ENCODE peak calls at places on chromosomes 16 and 17, in eight cellular contexts. W is coronary artery, X is heart left ventricle, Q is cardiac muscle cell, T is Panc1, F is OCI-LY7, A is uterus, B is GM12878. N is an unnamed sample.
A peak's percentile ranks its signal among the peaks of the same experiment; 100 is the strongest.

GRCh38 chr17:10737168-10737622 is 7.4 kb upstream of the TMEM220 start:
- DNase-seq in W (no peak), X (peak; percentile 48), Q (peak; percentile 74), T (peak; percentile 42), F (no peak), A (peak; percentile 57), B (no peak), N (peak; percentile 50)

GRCh38 chr17:43611230-43611969 is 50.3 kb downstream of the MEOX1 start:
- DNase-seq in W (no peak), X (no peak), Q (no peak), T (no peak), F (peak; percentile 7), A (no peak), B (no peak), N (no peak)

GRCh38 chr17:17564896-17565295 is 26.6 kb downstream of the PEMT start:
- DNase-seq in W (no peak), X (no peak), Q (no peak), T (no peak), F (no peak), A (no peak), B (no peak), N (no peak)

GRCh38 chr17:10059684-10060211 is 138.7 kb downstream of the GAS7 start:
- DNase-seq in W (no peak), X (peak; percentile 81), Q (peak; percentile 54), T (no peak), F (no peak), A (peak; percentile 65), B (peak; percentile 95), N (no peak)

GRCh38 chr17:1710807-1711553 is 803 bp upstream of the TLCD2 start:
- DNase-seq in W (no peak), X (no peak), Q (peak; percentile 49), T (no peak), F (no peak), A (no peak), B (no peak), N (peak; percentile 39)

GRCh38 chr16:89958068-89958467 is 9.5 kb downstream of the DEF8 start:
- DNase-seq in W (no peak), X (peak; percentile 69), Q (peak; percentile 18), T (no peak), F (peak; percentile 64), A (no peak), B (no peak), N (no peak)

GRCh38 chr16:1810106-1810505 is 16.5 kb downstream of the HAGH start:
- DNase-seq in W (no peak), X (no peak), Q (no peak), T (no peak), F (no peak), A (no peak), B (no peak), N (no peak)

GRCh38 chr16:72996291-72997062 is 51.5 kb downstream of the ZFHX3 start:
- DNase-seq in W (peak; percentile 61), X (no peak), Q (no peak), T (no peak), F (no peak), A (no peak), B (no peak), N (no peak)

GRCh38 chr17:6640536-6641373 is at the start of the genes KIAA0753 and TXNDC17:
- DNase-seq in W (peak; percentile 94), X (peak; percentile 95), Q (peak; percentile 93), T (peak; percentile 88), F (peak; percentile 93), A (peak; percentile 89), B (peak; percentile 84), N (peak; percentile 88)

GRCh38 chr16:24073321-24073720 is 182.8 kb upstream of the CACNG3 start:
- DNase-seq in W (no peak), X (no peak), Q (no peak), T (no peak), F (no peak), A (no peak), B (no peak), N (no peak)

GRCh38 chr16:85164838-85165516 is 52.7 kb upstream of the CIBAR2 start:
- DNase-seq in W (no peak), X (peak; percentile 26), Q (no peak), T (no peak), F (no peak), A (peak; percentile 66), B (no peak), N (no peak)

GRCh38 chr17:17109896-17110295 is 67.6 kb downstream of the MPRIP start:
- DNase-seq in W (no peak), X (no peak), Q (no peak), T (no peak), F (no peak), A (no peak), B (no peak), N (no peak)

GRCh38 chr17:13182854-13183253 is 165.0 kb upstream of the ELAC2 start:
- DNase-seq in W (no peak), X (no peak), Q (no peak), T (no peak), F (no peak), A (no peak), B (no peak), N (no peak)

GRCh38 chr16:3951861-3952332 is 71.4 kb upstream of the CREBBP start:
- DNase-seq in W (no peak), X (no peak), Q (peak; percentile 44), T (no peak), F (no peak), A (no peak), B (no peak), N (no peak)

GRCh38 chr16:8611886-8612595 is 9.5 kb upstream of the METTL22 start:
- DNase-seq in W (no peak), X (no peak), Q (peak; percentile 36), T (no peak), F (no peak), A (no peak), B (no peak), N (no peak)

GRCh38 chr16:80273635-80274538 is 266.9 kb upstream of the DYNLRB2 start:
- DNase-seq in W (no peak), X (no peak), Q (peak; percentile 2), T (no peak), F (no peak), A (no peak), B (no peak), N (no peak)

GRCh38 chr17:78915872-78916632 is 9.1 kb downstream of the TIMP2 start:
- DNase-seq in W (no peak), X (peak; percentile 66), Q (peak; percentile 82), T (no peak), F (no peak), A (no peak), B (no peak), N (peak; percentile 31)

GRCh38 chr17:2181206-2181983 is 122.2 kb downstream of the SMG6 start:
- DNase-seq in W (peak; percentile 92), X (peak; percentile 89), Q (peak; percentile 96), T (no peak), F (no peak), A (peak; percentile 87), B (no peak), N (no peak)

GRCh38 chr17:79943354-79944241 is 92.1 kb downstream of the TBC1D16 start:
- DNase-seq in W (peak; percentile 60), X (peak; percentile 10), Q (no peak), T (no peak), F (no peak), A (peak; percentile 11), B (no peak), N (no peak)

GRCh38 chr17:83075270-83075880 is 4.0 kb upstream of the METRNL start:
- DNase-seq in W (no peak), X (no peak), Q (no peak), T (no peak), F (no peak), A (no peak), B (no peak), N (no peak)

GRCh38 chr17:74599023-74599399 is 6.9 kb upstream of the CD300LD start:
- DNase-seq in W (no peak), X (no peak), Q (peak; percentile 6), T (no peak), F (no peak), A (no peak), B (no peak), N (no peak)

GRCh38 chr16:88558457-88559442 is 11.5 kb upstream of the ZC3H18 start:
- DNase-seq in W (no peak), X (peak; percentile 88), Q (peak; percentile 88), T (no peak), F (peak; percentile 65), A (peak; percentile 59), B (no peak), N (no peak)

GRCh38 chr17:42866631-42867575 is 15.9 kb downstream of the AOC3 start:
- DNase-seq in W (no peak), X (no peak), Q (no peak), T (no peak), F (no peak), A (no peak), B (no peak), N (no peak)

DNA sequence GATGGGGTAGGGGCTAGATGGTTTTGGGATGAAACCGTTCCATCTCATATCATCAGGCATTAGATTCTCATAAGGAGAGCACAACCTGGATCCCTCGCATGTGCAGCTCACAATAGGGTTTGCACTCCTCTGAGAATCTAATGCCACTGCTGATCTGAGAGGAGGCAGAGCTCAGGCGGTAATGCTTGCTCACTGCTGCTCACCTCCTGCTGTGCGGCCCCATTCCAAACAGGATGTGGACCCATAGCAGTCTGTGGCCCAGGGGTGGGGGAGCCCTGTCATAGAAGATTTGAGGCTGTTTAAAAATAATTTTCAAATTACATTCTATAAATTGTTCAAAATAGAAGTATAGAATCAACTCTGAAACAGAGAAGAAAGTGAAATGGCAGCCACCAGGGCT is 50.8 kb downstream of the PHKB start:
- DNase-seq in W (no peak), X (no peak), Q (no peak), T (no peak), F (no peak), A (no peak), B (no peak), N (no peak)
- H3K27ac ChIP-seq in W (no peak overlapping the region), X (no peak overlapping the region), Q (no peak overlapping the region), T (no peak overlapping the region), F (no peak overlapping the region), A (no peak overlapping the region), B (no peak overlapping the region), N (no peak overlapping the region)

DNA sequence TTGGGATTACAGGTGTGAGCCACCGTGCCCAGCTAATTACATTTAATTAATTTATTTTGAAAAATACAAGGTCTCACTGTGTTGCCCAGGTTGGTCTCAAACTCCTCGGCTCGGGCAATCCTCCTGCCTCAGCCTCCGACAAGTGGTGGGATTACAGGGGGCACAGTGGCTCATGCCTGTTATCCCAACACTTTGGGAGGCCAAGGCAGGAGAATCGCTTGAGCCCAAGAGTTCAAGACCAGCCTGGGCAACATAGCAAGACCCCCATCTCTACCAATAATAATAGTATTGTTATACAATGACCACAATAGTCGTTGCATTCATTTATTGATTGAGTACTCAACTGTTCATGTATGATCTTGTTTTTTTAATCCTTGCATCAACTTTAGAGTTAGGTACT is 22.0 kb downstream of the CDH1 start:
- DNase-seq in W (no peak), X (no peak), Q (no peak), T (no peak), F (no peak), A (no peak), B (no peak), N (no peak)
- H3K4me3 ChIP-seq in W (no peak overlapping the region), X (no peak overlapping the region), Q (no peak overlapping the region), T (no peak overlapping the region), F (no peak overlapping the region), A (no peak overlapping the region), B (no peak overlapping the region), N (no peak overlapping the region)

GRCh38 chr16:23026777-23027362 is 122.4 kb downstream of the USP31 start:
- DNase-seq in W (no peak), X (no peak), Q (peak; percentile 15), T (no peak), F (peak; percentile 25), A (no peak), B (no peak), N (no peak)
- H3K27ac ChIP-seq in W (no peak overlapping the region), X (no peak overlapping the region), Q (no peak overlapping the region), T (no peak overlapping the region), F (no peak overlapping the region), A (no peak overlapping the region), B (no peak overlapping the region), N (no peak overlapping the region)

GRCh38 chr17:65573283-65573603 is 11.8 kb upstream of the AXIN2 start:
- DNase-seq in W (no peak), X (no peak), Q (no peak), T (no peak), F (no peak), A (no peak), B (no peak), N (no peak)
- H3K4me3 ChIP-seq in W (no peak overlapping the region), X (no peak overlapping the region), Q (no peak overlapping the region), T (no peak overlapping the region), F (no peak overlapping the region), A (no peak overlapping the region), B (no peak overlapping the region), N (no peak overlapping the region)